ENCODE peak calls at places on chromosomes 4 and X, in seven cellular contexts. U is transverse colon, F is uterus, B is sigmoid colon, P is upper lobe of left lung, E is body of pancreas, R is stomach. Z is an unnamed sample. For H3K4me1, the result is how much of the 10 kb centered on the place peaks cover.

GRCh38 chr4:2450394-2451035 is 18.4 kb upstream of the RNF4 start:
- DNase-seq in U (no peak), F (no peak), B (peak), P (peak), E (no peak), R (no peak), Z (no peak)

GRCh38 chrX:1391370-1391706 is 575 bp downstream of the SLC25A6 start:
- DNase-seq in U (no peak), F (no peak), B (no peak), P (no peak), E (no peak), R (no peak), Z (no peak)

GRCh38 chr4:88709989-88710388 is 12.4 kb upstream of the NAP1L5 start:
- DNase-seq in U (no peak), F (no peak), B (no peak), P (no peak), E (no peak), R (no peak), Z (no peak)

GRCh38 chr4:5638316-5638715 is 70.0 kb downstream of the EVC2 start:
- DNase-seq in U (no peak), F (no peak), B (no peak), P (no peak), E (no peak), R (no peak), Z (no peak)

GRCh38 chr4:40238700-40239548 is 42.1 kb downstream of the RHOH start:
- DNase-seq in U (peak), F (no peak), B (no peak), P (no peak), E (peak), R (no peak), Z (peak)

GRCh38 chr4:47641755-47642154 is 156.7 kb downstream of the ATP10D start:
- DNase-seq in U (no peak), F (no peak), B (no peak), P (no peak), E (no peak), R (no peak), Z (no peak)

GRCh38 chrX:63585936-63586335 is 199.1 kb downstream of the ARHGEF9 start:
- DNase-seq in U (no peak), F (no peak), B (no peak), P (no peak), E (no peak), R (no peak), Z (no peak)

GRCh38 chr4:152591361-152591760 is 55.5 kb upstream of the FBXW7 start:
- DNase-seq in U (peak), F (no peak), B (peak), P (peak), E (peak), R (peak), Z (peak)

GRCh38 chr4:149164282-149164681 is 651.4 kb downstream of the IQCM start:
- DNase-seq in U (no peak), F (no peak), B (no peak), P (no peak), E (no peak), R (no peak), Z (no peak)

GRCh38 chrX:133670394-133670793 is 255.1 kb upstream of the GPC4 start:
- DNase-seq in U (no peak), F (peak), B (no peak), P (no peak), E (peak), R (no peak), Z (no peak)

GRCh38 chr4:24169956-24170355 is 280.1 kb upstream of the PPARGC1A start:
- DNase-seq in U (no peak), F (no peak), B (no peak), P (no peak), E (no peak), R (no peak), Z (no peak)

GRCh38 chr4:173211838-173212237 is 43.2 kb downstream of the GALNT7 start:
- DNase-seq in U (no peak), F (no peak), B (no peak), P (no peak), E (no peak), R (no peak), Z (no peak)

DNA sequence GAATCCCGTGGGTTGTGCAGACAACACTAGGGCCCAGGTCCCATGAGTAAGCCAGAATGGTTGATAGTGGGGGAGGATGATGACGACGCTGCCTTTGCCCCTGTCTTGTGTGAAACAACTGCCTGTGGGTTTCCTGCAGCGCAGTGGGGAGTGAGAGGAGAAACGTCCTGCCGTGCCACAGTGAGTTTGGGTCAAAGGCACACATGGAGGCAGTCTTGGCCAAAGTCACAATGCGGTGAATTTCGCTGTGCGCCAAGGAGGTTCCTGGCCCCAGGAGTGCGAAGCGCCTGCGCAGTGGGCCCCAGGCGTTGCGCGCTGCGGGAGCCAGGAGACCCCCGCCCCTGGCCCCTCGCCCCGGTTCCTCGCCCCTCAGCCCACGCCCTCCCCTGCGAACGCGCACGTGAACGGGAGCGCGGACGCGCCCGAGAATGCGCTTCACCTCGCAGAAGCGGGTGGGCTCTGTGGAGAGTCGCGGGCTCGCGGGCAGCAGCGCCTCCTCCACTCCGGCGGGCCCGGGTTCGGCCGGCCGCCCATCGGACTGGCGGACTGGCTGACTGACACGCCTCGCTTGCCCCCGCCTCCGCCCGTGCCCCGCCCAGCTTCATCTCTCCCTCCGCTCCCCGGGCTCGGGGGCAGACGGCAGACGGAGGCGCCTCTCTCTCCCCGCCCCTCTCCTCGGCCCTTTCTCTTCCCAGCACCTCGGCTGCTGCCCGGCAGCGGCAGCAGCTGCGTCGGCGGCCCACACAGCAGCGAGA is at the start of gene NUDT10:
- DNase-seq in U (peak), F (peak), B (peak), P (peak), E (peak), R (no peak), Z (peak)
- TF ChIP-seq POLR2A in U (no peak), F (peak), B (no peak), P (no peak), E (no peak), R (no peak), Z (no peak)

GRCh38 chr4:8164194-8164565 is 5.6 kb upstream of the ABLIM2 start:
- DNase-seq in U (no peak), F (no peak), B (no peak), P (no peak), E (peak), R (peak), Z (no peak)
- H3K4me1 ChIP-seq in U (under half), F (under half), B (under half), P (under half), E (under half), R (under half), Z (under half)

GRCh38 chrX:107451754-107452153 is 2.3 kb downstream of the FRMPD3 start:
- DNase-seq in U (no peak), F (no peak), B (no peak), P (no peak), E (no peak), R (no peak), Z (no peak)

GRCh38 chrX:107450823-107451509 is 1.5 kb downstream of the FRMPD3 start:
- DNase-seq in U (no peak), F (no peak), B (no peak), P (no peak), E (no peak), R (no peak), Z (no peak)

GRCh38 chrX:107448625-107449468 is 605 bp upstream of the FRMPD3 start:
- DNase-seq in U (no peak), F (peak), B (no peak), P (peak), E (no peak), R (no peak), Z (no peak)

GRCh38 chrX:107447642-107448041 is 1.8 kb upstream of the FRMPD3 start:
- DNase-seq in U (no peak), F (no peak), B (no peak), P (no peak), E (no peak), R (no peak), Z (no peak)

GRCh38 chrX:107449490-107450175 is at the start of gene FRMPD3:
- DNase-seq in U (no peak), F (no peak), B (no peak), P (peak), E (no peak), R (no peak), Z (no peak)
- H3K4me3 ChIP-seq in U (peak), F (peak), B (peak), P (no peak), E (no peak), R (peak), Z (peak)

GRCh38 chrX:108126661-108127060 is 35.1 kb downstream of the ATG4A start:
- DNase-seq in U (no peak), F (no peak), B (no peak), P (no peak), E (no peak), R (no peak), Z (no peak)

GRCh38 chrX:108134724-108135123 is 43.1 kb downstream of the ATG4A start:
- DNase-seq in U (no peak), F (no peak), B (no peak), P (no peak), E (no peak), R (no peak), Z (no peak)

GRCh38 chrX:108130889-108131288 is 39.3 kb downstream of the ATG4A start:
- DNase-seq in U (no peak), F (no peak), B (no peak), P (no peak), E (no peak), R (no peak), Z (no peak)

GRCh38 chrX:108132034-108132433 is 40.5 kb downstream of the ATG4A start:
- DNase-seq in U (no peak), F (no peak), B (no peak), P (no peak), E (no peak), R (no peak), Z (no peak)

GRCh38 chrX:108131471-108131870 is 39.9 kb downstream of the ATG4A start:
- DNase-seq in U (no peak), F (no peak), B (no peak), P (no peak), E (no peak), R (no peak), Z (no peak)
- TF ChIP-seq POLR2A in U (no peak), F (no peak), B (no peak), P (no peak), E (no peak), R (no peak), Z (no peak)

GRCh38 chrX:111515298-111515697 is 3.9 kb downstream of the SERTM2 start:
- DNase-seq in U (no peak), F (no peak), B (no peak), P (no peak), E (no peak), R (no peak), Z (no peak)
- H3K4me1 ChIP-seq in U (under half), F (under half), B (under half), P (under half), E (under half), R (under half), Z (under half)

DNA sequence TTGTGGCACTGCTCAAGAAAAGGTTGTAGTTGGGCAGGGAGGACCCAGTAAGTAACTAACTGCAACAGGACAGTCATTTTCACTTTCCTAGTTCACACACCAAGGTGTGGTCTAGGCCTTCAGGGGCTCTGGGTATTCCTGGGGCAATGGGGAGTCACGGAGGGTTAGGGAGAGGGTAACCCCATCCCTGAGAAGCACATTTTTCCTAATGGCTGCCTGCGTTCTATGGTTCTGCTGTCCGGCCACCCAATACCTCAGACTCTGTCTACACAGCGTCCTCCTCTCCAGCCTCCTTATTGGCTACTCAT is 937 bp upstream of the PPP1R3F start:
- DNase-seq in U (no peak), F (no peak), B (no peak), P (no peak), E (no peak), R (no peak), Z (no peak)
- H3K4me3 ChIP-seq in U (peak), F (peak), B (peak), P (peak), E (no peak), R (peak), Z (peak)

GRCh38 chrX:71366674-71367256 is 608 bp downstream of the TAF1 start:
- DNase-seq in U (peak), F (peak), B (no peak), P (peak), E (peak), R (no peak), Z (peak)
- TF ChIP-seq POLR2A in U (no peak), F (no peak), B (no peak), P (no peak), E (no peak), R (no peak), Z (no peak)

DNA sequence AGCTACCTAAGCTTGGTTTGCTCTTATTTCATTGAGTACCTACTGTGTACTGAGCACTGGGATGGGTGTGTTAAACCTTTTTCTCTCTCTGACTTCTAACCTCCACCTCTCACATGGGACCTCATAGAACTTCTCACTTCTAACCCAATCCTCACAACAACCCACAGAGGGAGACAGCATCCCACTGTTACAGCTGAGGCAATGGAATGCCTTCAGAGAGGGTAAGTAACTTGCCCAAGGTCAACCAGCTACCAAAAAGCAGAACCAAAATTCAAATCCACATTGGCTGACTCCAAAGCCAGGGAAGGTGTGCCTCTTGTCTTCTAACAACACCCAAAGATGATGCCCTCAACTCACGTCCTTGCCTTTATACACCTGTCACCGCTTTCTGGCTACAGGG is 5.4 kb downstream of the SEL1L3 start:
- DNase-seq in U (no peak), F (no peak), B (no peak), P (no peak), E (no peak), R (no peak), Z (no peak)
- H3K4me1 ChIP-seq in U (under half), F (under half), B (under half), P (half or more), E (half or more), R (half or more), Z (under half)

DNA sequence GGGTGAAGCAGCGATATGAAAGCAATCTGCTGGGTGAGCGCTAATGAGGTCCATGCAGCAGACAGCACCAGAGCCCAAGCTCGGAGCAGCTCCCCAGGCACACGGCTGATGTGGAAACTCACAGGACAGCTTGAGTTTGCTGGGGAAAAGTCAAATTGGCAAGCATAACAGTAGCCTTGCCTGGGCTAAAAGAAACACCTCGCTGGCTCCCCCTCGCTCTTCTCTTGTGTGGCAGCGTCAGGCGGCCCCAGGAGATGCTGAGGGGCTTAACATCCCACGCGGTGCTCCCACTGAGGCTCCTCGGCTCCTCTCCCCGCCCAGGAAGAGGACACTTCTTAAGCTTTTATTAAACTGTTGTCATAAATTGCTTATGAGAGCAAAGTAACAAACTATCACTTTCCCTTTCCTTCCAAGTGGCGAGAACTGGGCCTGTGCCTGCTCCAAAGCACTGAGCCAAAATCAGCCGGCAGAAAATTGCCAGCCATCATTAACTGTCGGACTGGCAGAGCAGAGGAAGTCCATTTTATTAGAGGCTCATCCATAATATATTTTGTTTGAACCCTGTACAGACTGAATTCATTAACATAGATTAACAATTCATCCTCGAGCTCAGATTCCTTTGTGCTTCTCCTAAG is 111.4 kb downstream of the TSPAN5 start:
- DNase-seq in U (no peak), F (peak), B (peak), P (peak), E (no peak), R (no peak), Z (no peak)
- H3K4me3 ChIP-seq in U (peak), F (peak), B (peak), P (no peak), E (no peak), R (peak), Z (peak)

Z was measured in Peyer's patch.